ENCODE peak calls at places on chromosomes 7 and 10, in four cellular contexts. One of them, this sample, is unnamed. For H3K4me1, the result is how much of the 10 kb centered on the place peaks cover.

GRCh38 chr7:44287488-44288380 is 37.7 kb downstream of the CAMK2B start:
- DNase-seq in neural progenitor cell: no peak
- DNase-seq in tibial artery: peak
- DNase-seq in testis: no peak
- DNase-seq in this sample: no peak

GRCh38 chr10:93333278-93333978 is 148.7 kb downstream of the MYOF start:
- DNase-seq in neural progenitor cell: peak
- DNase-seq in testis: no peak
- DNase-seq in tibial artery: no peak
- DNase-seq in this sample: no peak

GRCh38 chr7:103637726-103638125 is 191.7 kb upstream of the SLC26A5 start:
- DNase-seq in neural progenitor cell: no peak
- DNase-seq in tibial artery: no peak
- DNase-seq in testis: no peak
- DNase-seq in this sample: no peak

GRCh38 chr10:34323197-34323596 is 491.9 kb downstream of the PARD3 start:
- DNase-seq in testis: no peak
- DNase-seq in neural progenitor cell: no peak
- DNase-seq in tibial artery: no peak
- DNase-seq in this sample: no peak

GRCh38 chr7:50723888-50724287 is 58.8 kb downstream of the GRB10 start:
- DNase-seq in testis: no peak
- DNase-seq in neural progenitor cell: no peak
- DNase-seq in tibial artery: no peak
- DNase-seq in this sample: no peak

GRCh38 chr10:44671321-44671720 is 239.8 kb upstream of the TMEM72 start:
- DNase-seq in testis: no peak
- DNase-seq in tibial artery: no peak
- DNase-seq in neural progenitor cell: no peak
- DNase-seq in this sample: no peak

GRCh38 chr7:776381-776780 is 49.3 kb upstream of the PRKAR1B start:
- DNase-seq in testis: no peak
- DNase-seq in tibial artery: no peak
- DNase-seq in neural progenitor cell: no peak
- DNase-seq in this sample: no peak

GRCh38 chr7:77395543-77395942 is 20.6 kb downstream of the GSAP start:
- DNase-seq in testis: no peak
- DNase-seq in neural progenitor cell: no peak
- DNase-seq in tibial artery: no peak
- DNase-seq in this sample: no peak

GRCh38 chr7:68559518-68559917 is 1038.8 kb upstream of the AUTS2 start:
- DNase-seq in neural progenitor cell: no peak
- DNase-seq in tibial artery: no peak
- DNase-seq in testis: no peak
- DNase-seq in this sample: no peak

GRCh38 chr7:2802504-2803341 is 41.4 kb downstream of the GNA12 start:
- DNase-seq in tibial artery: no peak
- DNase-seq in neural progenitor cell: peak
- DNase-seq in testis: no peak
- DNase-seq in this sample: peak
- H3K4me1 ChIP-seq in tibial artery: under half
- H3K4me1 ChIP-seq in neural progenitor cell: under half
- H3K4me1 ChIP-seq in testis: under half
- H3K4me1 ChIP-seq in this sample: half or more

GRCh38 chr7:70738486-70738885 is 393.5 kb upstream of the GALNT17 start:
- DNase-seq in neural progenitor cell: no peak
- DNase-seq in tibial artery: no peak
- DNase-seq in testis: no peak
- DNase-seq in this sample: no peak

GRCh38 chr7:70739646-70740045 is 392.3 kb upstream of the GALNT17 start:
- DNase-seq in testis: no peak
- DNase-seq in neural progenitor cell: no peak
- DNase-seq in tibial artery: no peak
- DNase-seq in this sample: no peak

GRCh38 chr7:70735313-70735712 is 396.6 kb upstream of the GALNT17 start:
- DNase-seq in tibial artery: no peak
- DNase-seq in testis: no peak
- DNase-seq in neural progenitor cell: peak
- DNase-seq in this sample: no peak

GRCh38 chr7:70736715-70737460 is 395.1 kb upstream of the GALNT17 start:
- DNase-seq in testis: no peak
- DNase-seq in neural progenitor cell: no peak
- DNase-seq in tibial artery: no peak
- DNase-seq in this sample: peak

GRCh38 chr7:70738080-70738479 is 393.9 kb upstream of the GALNT17 start:
- DNase-seq in neural progenitor cell: no peak
- DNase-seq in tibial artery: no peak
- DNase-seq in testis: peak
- DNase-seq in this sample: peak
- TF ChIP-seq CTCF in neural progenitor cell: no peak
- TF ChIP-seq CTCF in tibial artery: no peak
- TF ChIP-seq CTCF in testis: no peak
- TF ChIP-seq CTCF in this sample: no peak

GRCh38 chr10:97542169-97543024 is 30.2 kb upstream of the ANKRD2 start:
- DNase-seq in neural progenitor cell: peak
- DNase-seq in tibial artery: peak
- DNase-seq in testis: peak
- DNase-seq in this sample: peak
- H3K4me1 ChIP-seq in neural progenitor cell: under half
- H3K4me1 ChIP-seq in tibial artery: under half
- H3K4me1 ChIP-seq in testis: half or more
- H3K4me1 ChIP-seq in this sample: under half

GRCh38 chr7:31763548-31763947 is 76.5 kb downstream of the PPP1R17 start:
- DNase-seq in testis: no peak
- DNase-seq in tibial artery: no peak
- DNase-seq in neural progenitor cell: no peak
- DNase-seq in this sample: no peak
- TF ChIP-seq CTCF in testis: no peak
- TF ChIP-seq CTCF in tibial artery: no peak
- TF ChIP-seq CTCF in neural progenitor cell: peak
- TF ChIP-seq CTCF in this sample: peak

DNA sequence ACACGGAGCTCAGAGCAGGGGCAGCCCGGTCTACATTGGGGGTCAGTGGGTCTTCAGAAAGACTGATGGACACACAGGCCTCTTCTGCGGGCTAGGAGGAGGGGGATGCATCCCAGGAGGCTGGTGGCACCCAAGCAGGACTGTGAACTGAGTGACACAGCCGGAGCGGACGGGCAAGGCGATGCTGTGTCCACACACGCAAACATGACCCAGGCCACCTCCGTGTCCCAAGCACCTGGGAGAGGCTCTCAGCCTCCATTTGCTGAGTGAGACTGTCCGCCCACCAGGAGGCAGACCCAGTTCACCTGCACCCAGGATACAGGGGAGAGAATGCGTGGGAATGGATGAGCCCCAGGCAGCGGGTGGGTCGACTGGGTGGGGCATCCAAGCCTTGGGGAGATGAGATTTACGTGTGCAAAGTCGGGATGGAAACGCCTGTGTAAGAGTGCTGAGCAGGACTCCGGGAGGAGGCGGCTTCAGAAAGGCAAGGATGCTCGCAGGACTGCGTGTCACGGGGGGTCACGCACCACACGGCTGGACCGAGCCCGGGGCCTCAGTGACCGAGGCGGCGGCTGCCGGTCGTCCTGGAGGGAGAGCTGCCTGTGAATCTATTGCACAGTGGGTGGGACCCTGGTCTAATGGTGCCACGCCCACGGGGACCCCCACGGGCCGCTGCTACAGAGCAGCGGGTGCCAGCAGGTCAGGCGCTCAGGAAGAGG is 262.8 kb downstream of the ADARB2 start:
- DNase-seq in tibial artery: no peak
- DNase-seq in testis: no peak
- DNase-seq in neural progenitor cell: no peak
- DNase-seq in this sample: no peak
- H3K4me1 ChIP-seq in tibial artery: under half
- H3K4me1 ChIP-seq in testis: under half
- H3K4me1 ChIP-seq in neural progenitor cell: under half
- H3K4me1 ChIP-seq in this sample: under half

GRCh38 chr10:12717981-12718707 is 283.4 kb downstream of the CCDC3 start:
- DNase-seq in testis: no peak
- DNase-seq in neural progenitor cell: peak
- DNase-seq in tibial artery: no peak
- DNase-seq in this sample: no peak
- TF ChIP-seq CTCF in testis: peak
- TF ChIP-seq CTCF in neural progenitor cell: peak
- TF ChIP-seq CTCF in tibial artery: peak
- TF ChIP-seq CTCF in this sample: peak

GRCh38 chr10:11207276-11207809 is 189.7 kb downstream of the CELF2 start:
- DNase-seq in neural progenitor cell: no peak
- DNase-seq in testis: no peak
- DNase-seq in tibial artery: no peak
- DNase-seq in this sample: no peak

GRCh38 chr10:11205026-11205772 is 187.5 kb downstream of the CELF2 start:
- DNase-seq in testis: no peak
- DNase-seq in neural progenitor cell: peak
- DNase-seq in tibial artery: no peak
- DNase-seq in this sample: no peak

GRCh38 chr10:11201911-11202310 is 184.2 kb downstream of the CELF2 start:
- DNase-seq in tibial artery: no peak
- DNase-seq in neural progenitor cell: no peak
- DNase-seq in testis: no peak
- DNase-seq in this sample: no peak

GRCh38 chr10:11208243-11208642 is 190.6 kb downstream of the CELF2 start:
- DNase-seq in tibial artery: no peak
- DNase-seq in testis: no peak
- DNase-seq in neural progenitor cell: no peak
- DNase-seq in this sample: no peak

DNA sequence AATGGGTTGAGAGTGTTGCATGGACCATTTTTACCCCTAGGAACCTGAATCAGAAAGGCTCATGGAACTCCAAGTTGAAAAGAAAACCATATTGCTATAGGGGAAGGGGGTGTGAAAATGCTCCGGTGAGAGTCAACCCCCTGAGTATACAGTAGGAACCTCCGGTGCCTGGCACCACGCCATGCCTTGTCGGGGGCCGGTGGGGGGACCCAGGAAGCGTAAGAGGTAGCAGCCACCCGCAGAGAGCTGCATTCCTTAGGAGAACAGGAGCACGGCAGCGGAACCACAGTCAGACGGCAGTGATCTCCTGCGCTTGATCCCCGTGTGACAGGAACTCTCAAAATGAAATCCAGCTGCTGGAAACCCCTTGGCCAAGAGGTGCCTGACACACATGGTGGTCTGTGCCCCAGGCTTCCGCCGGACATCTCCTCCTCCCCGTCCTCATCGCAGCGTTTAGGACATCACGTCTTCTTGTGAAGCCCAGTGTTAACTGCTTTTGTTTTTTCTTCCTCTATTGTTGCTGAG is 186.7 kb downstream of the CELF2 start:
- DNase-seq in neural progenitor cell: peak
- DNase-seq in tibial artery: no peak
- DNase-seq in testis: no peak
- DNase-seq in this sample: no peak
- H3K4me1 ChIP-seq in neural progenitor cell: under half
- H3K4me1 ChIP-seq in tibial artery: under half
- H3K4me1 ChIP-seq in testis: under half
- H3K4me1 ChIP-seq in this sample: under half

This sample was measured in Caco-2.